ENCODE peak calls at places on chromosomes 13 and 19, in ten cellular contexts. P is pancreas; M is right atrium auricular region; A is AG04449; B is left ventricle myocardium inferior; V is tibial nerve; U is GM12865; N is epithelial cell of esophagus; F is CD8-positive, alpha-beta T cell; E is AG10803. D is an unnamed sample.

GRCh38 chr13:31046711-31047279 is 114.3 kb downstream of the TEX26 start:
- DNase-seq in P (no peak), M (no peak), A (no peak), B (peak; percentile 24), V (no peak), U (no peak), N (peak; percentile 57), F (no peak), E (no peak), D (peak; percentile 58)

GRCh38 chr13:23707674-23708073 is 137.5 kb downstream of the TNFRSF19 start:
- DNase-seq in P (no peak), M (no peak), A (no peak), B (no peak), V (no peak), U (peak; percentile 58), N (peak; percentile 59), F (no peak), E (peak; percentile 53), D (no peak)

GRCh38 chr13:36666482-36667264 is 7.1 kb upstream of the SERTM1 start:
- DNase-seq in P (no peak), M (no peak), A (no peak), B (no peak), V (no peak), U (no peak), N (no peak), F (no peak), E (no peak), D (no peak)

GRCh38 chr19:57816652-57817051 is 1.9 kb upstream of the ZNF552 start:
- DNase-seq in P (no peak), M (no peak), A (no peak), B (no peak), V (no peak), U (no peak), N (no peak), F (no peak), E (no peak), D (no peak)

GRCh38 chr13:113046883-113047244 is 58.7 kb upstream of the F7 start:
- DNase-seq in P (peak; percentile 9), M (no peak), A (no peak), B (no peak), V (no peak), U (no peak), N (no peak), F (no peak), E (no peak), D (no peak)

GRCh38 chr19:34452671-34453253 is 24.6 kb downstream of the UBA2 start:
- DNase-seq in P (no peak), M (no peak), A (peak; percentile 31), B (no peak), V (no peak), U (no peak), N (no peak), F (no peak), E (peak; percentile 26), D (no peak)

GRCh38 chr19:20051841-20052768 is 12.8 kb upstream of the ZNF682 start:
- DNase-seq in P (peak; percentile 99), M (peak; percentile 98), A (peak; percentile 85), B (peak; percentile 95), V (peak; percentile 89), U (peak; percentile 59), N (peak; percentile 99), F (peak; percentile 10), E (peak; percentile 97), D (peak; percentile 94)

GRCh38 chr13:106302011-106302410 is 233.5 kb downstream of the EFNB2 start:
- DNase-seq in P (no peak), M (no peak), A (no peak), B (no peak), V (no peak), U (no peak), N (peak; percentile 69), F (no peak), E (no peak), D (no peak)

GRCh38 chr19:6109947-6110346 is 353 bp downstream of the RFX2 start:
- DNase-seq in P (no peak), M (no peak), A (no peak), B (peak; percentile 37), V (no peak), U (no peak), N (no peak), F (no peak), E (no peak), D (no peak)

GRCh38 chr19:50835103-50835784 is 1.9 kb upstream of the KLK15 start:
- DNase-seq in P (no peak), M (no peak), A (no peak), B (no peak), V (no peak), U (no peak), N (peak; percentile 24), F (no peak), E (peak; percentile 5), D (peak; percentile 30)

GRCh38 chr13:80132741-80133601 is 208.0 kb downstream of the SPRY2 start:
- DNase-seq in P (peak; percentile 45), M (peak; percentile 76), A (no peak), B (peak; percentile 47), V (peak; percentile 44), U (no peak), N (no peak), F (no peak), E (peak; percentile 38), D (peak; percentile 78)

GRCh38 chr19:38561053-38561606 is 56.6 kb downstream of the MAP4K1 start:
- DNase-seq in P (no peak), M (no peak), A (no peak), B (no peak), V (no peak), U (no peak), N (no peak), F (no peak), E (no peak), D (no peak)

GRCh38 chr13:33487575-33488243 is 202.2 kb upstream of the STARD13 start:
- DNase-seq in P (no peak), M (no peak), A (no peak), B (no peak), V (peak; percentile 32), U (peak; percentile 57), N (peak; percentile 56), F (no peak), E (peak; percentile 59), D (peak; percentile 63)

DNA sequence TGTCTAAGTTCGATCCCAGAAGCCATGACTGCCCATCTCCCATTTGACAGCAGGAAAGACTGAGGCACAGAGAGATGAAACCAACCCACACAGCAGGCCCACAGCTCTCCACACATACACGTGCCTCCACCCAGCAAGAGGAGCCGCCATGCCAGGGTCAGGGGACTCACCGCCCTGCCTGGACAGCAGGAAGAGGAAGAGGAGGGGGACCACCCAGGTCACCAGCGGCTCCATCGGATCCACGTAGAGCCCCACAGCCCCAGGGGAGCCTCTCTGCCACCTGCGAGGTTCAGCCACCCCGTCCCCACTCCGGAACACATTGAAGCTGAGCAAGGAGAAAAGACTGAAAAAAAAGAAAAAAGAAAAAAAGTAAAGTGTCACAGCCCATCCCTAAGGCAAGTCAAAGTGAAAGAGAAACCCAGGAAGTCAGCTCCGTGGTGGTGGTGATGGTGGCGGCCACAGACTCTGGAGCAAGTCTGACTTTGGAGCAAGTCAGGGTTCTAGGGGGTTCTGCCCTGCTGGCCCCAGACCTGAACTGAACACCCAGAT is at the start of gene IL12RB1:
- DNase-seq in P (no peak), M (no peak), A (no peak), B (no peak), V (no peak), U (peak; percentile 76), N (no peak), F (no peak), E (no peak), D (no peak)
- H3K4me3 ChIP-seq in P (no peak within 1 kb of the TSS), M (no peak within 1 kb of the TSS), A (no peak within 1 kb of the TSS), B (peak within 1 kb of the TSS; percentile 47), V (peak within 1 kb of the TSS; percentile 42), U (peak within 1 kb of the TSS; percentile 83), N (no peak within 1 kb of the TSS), F (peak within 1 kb of the TSS; percentile 84), E (no peak within 1 kb of the TSS), D (no peak within 1 kb of the TSS)

GRCh38 chr13:104871456-104871855 is 1664.0 kb downstream of the EFNB2 start:
- DNase-seq in P (no peak), M (no peak), A (no peak), B (no peak), V (no peak), U (no peak), N (no peak), F (no peak), E (no peak), D (no peak)

GRCh38 chr13:104872153-104872552 is 1663.3 kb downstream of the EFNB2 start:
- DNase-seq in P (no peak), M (no peak), A (no peak), B (no peak), V (no peak), U (no peak), N (no peak), F (no peak), E (no peak), D (no peak)

GRCh38 chr13:104868806-104869205 is 1666.7 kb downstream of the EFNB2 start:
- DNase-seq in P (no peak), M (no peak), A (no peak), B (no peak), V (no peak), U (no peak), N (no peak), F (no peak), E (no peak), D (no peak)

GRCh38 chr13:104875008-104875762 is 1660.3 kb downstream of the EFNB2 start:
- DNase-seq in P (no peak), M (no peak), A (no peak), B (no peak), V (no peak), U (peak; percentile 14), N (no peak), F (no peak), E (no peak), D (no peak)

GRCh38 chr13:104869501-104869900 is 1666.0 kb downstream of the EFNB2 start:
- DNase-seq in P (no peak), M (no peak), A (no peak), B (no peak), V (no peak), U (peak; percentile 35), N (no peak), F (no peak), E (no peak), D (no peak)
- TF ChIP-seq CTCF in P (no peak), M (no peak), A (no peak), B (no peak), V (no peak), U (no peak), N (no peak), F (no peak), E (no peak), D (no peak)

GRCh38 chr13:74674701-74675100 is 540.5 kb upstream of the KLF12 start:
- DNase-seq in P (no peak), M (no peak), A (no peak), B (no peak), V (no peak), U (no peak), N (no peak), F (no peak), E (no peak), D (no peak)
- H3K4me3 ChIP-seq in P (no peak overlapping the region), M (no peak overlapping the region), A (no peak overlapping the region), B (no peak overlapping the region), V (no peak overlapping the region), U (no peak overlapping the region), N (no peak overlapping the region), F (no peak overlapping the region), E (no peak overlapping the region), D (no peak overlapping the region)

DNA sequence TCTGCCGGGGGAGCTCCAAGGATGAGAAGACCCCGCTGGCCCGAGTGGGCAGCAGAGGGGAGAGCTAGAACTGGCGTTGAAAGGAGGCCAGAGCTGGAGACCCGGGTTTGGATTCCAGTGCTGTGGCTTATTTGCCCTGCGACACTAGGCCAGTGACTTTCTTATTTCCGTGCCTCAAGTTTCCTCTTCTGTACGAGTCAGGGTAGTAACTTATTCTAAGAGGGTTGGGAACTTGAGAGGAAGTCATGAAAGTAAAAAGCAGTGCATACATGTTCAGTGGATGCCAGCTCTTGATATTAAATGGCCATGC is 670 bp downstream of the FAM32A start:
- DNase-seq in P (no peak), M (no peak), A (no peak), B (no peak), V (no peak), U (no peak), N (no peak), F (no peak), E (peak; percentile 43), D (peak; percentile 28)
- TF ChIP-seq CTCF in P (no peak), M (peak; percentile 37), A (peak; percentile 56), B (peak; percentile 43), V (no peak), U (peak; percentile 45), N (no peak), F (no peak), E (no peak), D (peak; percentile 35)